ENCODE peak calls at places on chromosome 1, in nine cellular contexts. B, T, H, N, K, C, Q, L and G are unnamed samples.

GRCh38 chr1:209646558-209646957 is 5.7 kb downstream of the LAMB3 start:
- DNase-seq in K (peak; percentile 59), B (no peak), H (no peak), N (no peak), Q (no peak), L (no peak), C (no peak), T (no peak), G (no peak)

GRCh38 chr1:201561195-201561564 is 22.3 kb downstream of the NAV1 start:
- DNase-seq in K (no peak), T (no peak), L (no peak), Q (no peak), C (no peak), N (no peak), B (no peak), H (no peak), G (no peak)

GRCh38 chr1:68291763-68292384 is 59.6 kb upstream of the WLS start:
- DNase-seq in L (no peak), B (no peak), K (peak; percentile 63), Q (no peak), T (no peak), H (no peak), N (no peak), C (no peak), G (no peak)

GRCh38 chr1:8091691-8092090 is 65.6 kb upstream of the ERRFI1 start:
- DNase-seq in C (no peak), H (no peak), B (no peak), K (no peak), Q (no peak), L (no peak), T (no peak), N (no peak), G (no peak)

GRCh38 chr1:68339505-68339904 is 107.2 kb upstream of the WLS start:
- DNase-seq in K (no peak), L (no peak), C (no peak), Q (no peak), N (no peak), H (no peak), T (no peak), B (no peak), G (peak; percentile 57)

GRCh38 chr1:37831109-37831508 is 23.1 kb upstream of the YRDC start:
- DNase-seq in K (no peak), T (no peak), C (no peak), H (no peak), L (no peak), Q (no peak), B (no peak), N (no peak), G (no peak)

GRCh38 chr1:180675586-180675985 is 43.8 kb downstream of the XPR1 start:
- DNase-seq in N (no peak), B (no peak), K (no peak), C (no peak), H (no peak), L (no peak), Q (no peak), T (no peak), G (no peak)

GRCh38 chr1:197976368-197976767 is 59.2 kb downstream of the LHX9 start:
- DNase-seq in Q (no peak), B (no peak), K (no peak), T (no peak), C (no peak), H (no peak), N (no peak), L (no peak), G (no peak)

GRCh38 chr1:225879521-225880209 is 2.5 kb downstream of the TMEM63A start:
- DNase-seq in B (no peak), C (no peak), N (no peak), T (no peak), H (no peak), L (no peak), K (no peak), Q (no peak), G (no peak)

GRCh38 chr1:225880210-225880584 is 2.0 kb downstream of the TMEM63A start:
- DNase-seq in N (no peak), H (no peak), Q (no peak), K (no peak), L (peak; percentile 45), C (peak; percentile 72), T (no peak), B (no peak), G (no peak)

GRCh38 chr1:225881081-225882007 is 836 bp downstream of the TMEM63A start:
- DNase-seq in K (peak; percentile 58), T (no peak), Q (peak; percentile 68), N (no peak), H (peak; percentile 67), L (peak; percentile 61), B (peak; percentile 77), C (no peak), G (no peak)

GRCh38 chr1:225882008-225882698 is at the start of gene TMEM63A:
- DNase-seq in L (peak; percentile 96), B (peak; percentile 89), Q (peak; percentile 97), T (no peak), K (peak; percentile 92), H (peak; percentile 94), C (peak; percentile 80), N (peak; percentile 92), G (no peak)

DNA sequence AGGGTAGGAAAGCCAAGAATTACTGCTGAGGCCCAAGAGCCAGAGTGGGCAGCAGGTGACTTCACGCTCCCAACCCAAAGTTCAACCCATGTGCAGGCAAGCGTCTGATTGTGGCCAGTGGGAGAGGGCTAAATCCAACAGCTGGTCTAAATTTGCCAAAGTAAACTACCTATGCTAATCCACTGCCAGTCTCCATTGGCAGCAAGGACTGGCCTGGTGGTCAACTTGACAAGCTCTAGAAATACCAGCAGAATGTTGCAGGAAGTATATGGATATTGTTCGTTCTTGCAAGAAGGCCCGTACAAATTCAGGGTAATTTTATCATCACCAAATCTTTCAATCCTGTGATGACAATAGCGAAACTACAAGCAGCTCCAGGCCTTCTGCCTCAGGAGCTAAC is 1.5 kb downstream of the TMEM63A start:
- DNase-seq in N (no peak), T (no peak), B (no peak), L (no peak), K (no peak), C (no peak), H (no peak), Q (no peak), G (no peak)
- H3K4me3 ChIP-seq in N (no peak overlapping the region), T (peak overlapping the region; percentile 90), B (peak overlapping the region; percentile 99), L (peak overlapping the region; percentile 96), K (peak overlapping the region; percentile 94), C (peak overlapping the region; percentile 94), H (peak overlapping the region; percentile 96), Q (peak overlapping the region; percentile 90), G (no peak overlapping the region)

GRCh38 chr1:163589735-163590134 is 268.0 kb downstream of the NUF2 start:
- DNase-seq in B (no peak), H (no peak), C (no peak), N (no peak), Q (no peak), L (no peak), T (no peak), K (no peak), G (no peak)

GRCh38 chr1:163583782-163584181 is 262.0 kb downstream of the NUF2 start:
- DNase-seq in Q (no peak), H (no peak), T (no peak), L (no peak), K (no peak), B (no peak), N (no peak), C (no peak), G (no peak)

GRCh38 chr1:163588796-163589195 is 267.0 kb downstream of the NUF2 start:
- DNase-seq in Q (no peak), N (no peak), H (no peak), C (no peak), K (no peak), T (no peak), B (no peak), L (no peak), G (no peak)

DNA sequence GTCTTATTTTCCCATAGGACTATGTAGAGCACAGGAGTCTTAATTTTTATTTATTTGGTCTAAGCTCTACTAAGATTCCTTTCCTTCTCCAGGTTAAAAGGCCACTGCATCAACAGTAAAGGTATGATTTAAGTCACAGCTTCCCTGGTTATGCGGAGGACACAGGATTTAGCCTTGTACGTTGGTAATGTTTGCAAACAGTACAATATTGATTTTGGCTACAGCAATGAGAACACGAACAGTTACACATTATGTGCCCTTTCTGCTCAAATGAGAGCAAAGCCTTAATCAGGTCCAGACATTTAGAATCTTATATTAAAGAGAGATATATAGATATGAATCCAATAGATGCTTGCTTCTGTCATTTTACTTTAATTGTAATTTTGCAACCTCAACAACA is 264.0 kb downstream of the NUF2 start:
- DNase-seq in K (no peak), T (no peak), L (no peak), Q (no peak), B (no peak), N (no peak), H (no peak), C (no peak), G (no peak)
- TF ChIP-seq CTCF in K (no peak), T (no peak), L (no peak), Q (no peak), B (no peak), N (no peak), H (no peak), C (no peak), G (no peak)

GRCh38 chr1:183980951-183981525 is 56.5 kb downstream of the COLGALT2 start:
- DNase-seq in L (no peak), N (no peak), H (no peak), C (no peak), T (no peak), K (no peak), Q (no peak), B (no peak), G (no peak)

GRCh38 chr1:183982172-183982963 is 55.2 kb downstream of the COLGALT2 start:
- DNase-seq in K (no peak), T (no peak), C (no peak), H (no peak), B (no peak), Q (no peak), N (no peak), L (no peak), G (no peak)

GRCh38 chr1:183975651-183976050 is 61.9 kb downstream of the COLGALT2 start:
- DNase-seq in H (no peak), N (no peak), C (no peak), T (no peak), K (no peak), L (no peak), Q (no peak), B (no peak), G (no peak)

GRCh38 chr1:183977717-183978116 is 59.8 kb downstream of the COLGALT2 start:
- DNase-seq in N (no peak), K (no peak), Q (no peak), L (no peak), T (no peak), C (no peak), B (no peak), H (no peak), G (no peak)

DNA sequence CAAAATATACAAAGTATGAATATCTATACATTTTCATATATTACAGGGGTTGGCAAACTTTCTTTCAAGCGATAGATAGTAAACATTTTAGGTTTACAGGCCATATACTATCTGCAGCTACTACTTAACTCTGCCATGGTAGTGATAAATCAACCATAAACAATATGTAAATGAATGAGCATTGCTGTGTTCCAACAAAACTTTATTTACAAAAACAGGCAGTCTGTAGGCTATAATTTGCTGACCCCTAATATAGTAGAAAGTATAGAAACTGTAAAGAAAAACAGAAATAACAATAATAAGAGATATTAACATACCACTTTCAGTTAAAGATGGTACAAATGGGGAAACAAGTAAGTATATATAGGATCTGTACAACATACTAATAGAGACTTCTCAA is 58.1 kb downstream of the COLGALT2 start:
- DNase-seq in K (no peak), L (no peak), N (no peak), Q (no peak), B (no peak), T (no peak), C (no peak), H (no peak), G (no peak)
- H3K4me3 ChIP-seq in K (no peak overlapping the region), L (no peak overlapping the region), N (no peak overlapping the region), Q (no peak overlapping the region), B (no peak overlapping the region), T (no peak overlapping the region), C (no peak overlapping the region), H (no peak overlapping the region), G (no peak overlapping the region)

DNA sequence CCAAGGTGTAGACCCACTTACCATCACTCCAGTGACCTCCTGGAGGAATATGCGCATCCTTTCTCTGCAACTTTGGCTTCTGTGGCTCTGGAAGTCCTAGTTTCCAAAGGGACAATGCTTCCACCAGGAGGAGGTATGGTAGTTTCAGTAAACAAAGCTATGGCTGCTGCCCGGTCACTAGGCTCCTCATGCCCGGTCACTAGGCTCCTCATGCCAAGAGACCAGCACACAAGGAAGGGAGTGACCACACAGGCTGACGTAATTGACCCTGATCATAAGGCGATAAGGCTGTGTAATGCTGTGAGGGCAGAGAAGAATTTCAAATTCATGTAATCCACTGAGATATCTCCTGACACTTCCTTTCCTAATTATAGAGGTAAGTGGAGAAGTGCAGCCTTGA is 102.9 kb downstream of the DTL start:
- DNase-seq in B (no peak), L (no peak), C (no peak), T (no peak), N (no peak), H (no peak), Q (no peak), K (no peak), G (no peak)
- TF ChIP-seq CTCF in B (no peak), L (peak; percentile 42), C (no peak), T (no peak), N (no peak), H (no peak), Q (peak; percentile 36), K (no peak), G (no peak)